ENCODE peak calls at places on chromosomes 11 and 22, in five cellular contexts. Q is K562, S is HepG2, N is GM12878, U is H1. A is an unnamed sample.

GRCh38 chr22:24952837-24953293 is 349 bp downstream of the KIAA1671 start:
- DNase-seq in U (no peak), S (peak), Q (no peak), N (no peak), A (peak)

GRCh38 chr22:39428597-39429071 is 28.2 kb upstream of the MGAT3 start:
- DNase-seq in N (no peak), U (peak), S (no peak), Q (peak), A (peak)

GRCh38 chr11:1074244-1075221 is at the start of gene MUC2:
- DNase-seq in N (no peak), Q (no peak), S (no peak), U (no peak), A (peak)

GRCh38 chr11:118900535-118901384 is 17.1 kb downstream of the CXCR5 start:
- DNase-seq in N (no peak), U (no peak), S (no peak), Q (no peak), A (no peak)

GRCh38 chr11:10310301-10310841 is 5.5 kb downstream of the ADM start:
- DNase-seq in N (no peak), Q (no peak), U (no peak), S (no peak), A (no peak)

GRCh38 chr11:69640260-69640994 is 529 bp upstream of the CCND1 start:
- DNase-seq in U (no peak), Q (no peak), S (no peak), N (no peak), A (no peak)

GRCh38 chr11:111526501-111526900 is 11.9 kb downstream of the HOATZ start:
- DNase-seq in Q (no peak), U (no peak), N (no peak), S (no peak), A (no peak)

GRCh38 chr22:44567846-44568493 is 69.9 kb upstream of the RTL6 start:
- DNase-seq in Q (peak), N (no peak), U (no peak), S (peak), A (peak)

GRCh38 chr11:113404859-113405430 is 17.4 kb downstream of the ANKK1 start:
- DNase-seq in N (no peak), U (no peak), S (no peak), Q (no peak), A (no peak)
- TF ChIP-seq ATF2 in N (no peak), U (no peak), S (no peak), Q (no peak), A (no peak)

GRCh38 chr22:50151571-50152537 is 18.7 kb upstream of the PANX2 start:
- DNase-seq in N (no peak), S (no peak), U (no peak), Q (no peak), A (peak)

GRCh38 chr22:50148166-50148500 is 22.4 kb upstream of the PANX2 start:
- DNase-seq in S (no peak), Q (no peak), N (no peak), U (no peak), A (no peak)

GRCh38 chr22:50148991-50149721 is 21.4 kb upstream of the PANX2 start:
- DNase-seq in N (peak), U (peak), S (peak), Q (peak), A (peak)

GRCh38 chr22:50153056-50153755 is 17.3 kb upstream of the PANX2 start:
- DNase-seq in U (no peak), Q (no peak), S (no peak), N (no peak), A (no peak)

GRCh38 chr22:50150161-50151129 is 20.1 kb upstream of the PANX2 start:
- DNase-seq in S (no peak), N (no peak), U (no peak), Q (peak), A (no peak)
- TF ChIP-seq ATF2 in S (no peak), N (no peak), U (no peak), Q (no peak), A (no peak)

DNA sequence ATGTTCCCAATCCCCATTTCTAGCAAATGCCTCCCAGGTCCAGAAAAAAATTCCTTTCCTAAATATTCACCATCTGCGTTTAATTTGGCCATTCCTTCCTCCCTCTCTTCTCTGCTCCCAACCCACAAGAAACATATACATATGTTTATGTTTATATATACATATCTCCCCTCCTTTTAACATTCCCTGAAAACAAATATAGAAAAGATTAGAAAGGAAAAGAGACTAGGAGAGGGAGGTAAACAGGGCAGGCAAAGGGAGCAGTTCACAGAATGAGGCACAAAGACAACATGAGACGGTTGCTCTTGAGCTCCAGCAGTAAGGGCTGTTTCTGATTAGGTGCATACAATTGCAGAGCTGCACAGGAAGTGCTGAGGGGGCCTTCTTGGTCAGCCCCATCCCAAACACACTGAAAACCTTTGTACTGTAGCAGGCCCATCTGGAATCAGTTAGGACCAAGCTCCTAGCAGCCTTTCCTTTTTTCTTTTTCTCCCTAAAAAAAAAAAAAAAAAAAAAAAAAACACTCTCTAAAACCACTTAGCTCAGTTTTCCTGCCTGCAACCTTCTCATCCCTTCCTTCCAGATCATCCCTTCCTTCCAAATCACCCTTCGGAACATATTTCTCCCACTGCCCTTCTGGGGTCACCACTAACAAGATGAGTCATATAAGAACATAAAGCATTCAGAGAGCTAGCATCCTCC is 57.1 kb downstream of the RBFOX2 start:
- DNase-seq in S (peak), U (no peak), Q (no peak), N (no peak), A (no peak)
- TF ChIP-seq ATF2 in S (no peak), U (no peak), Q (no peak), N (no peak), A (no peak)

DNA sequence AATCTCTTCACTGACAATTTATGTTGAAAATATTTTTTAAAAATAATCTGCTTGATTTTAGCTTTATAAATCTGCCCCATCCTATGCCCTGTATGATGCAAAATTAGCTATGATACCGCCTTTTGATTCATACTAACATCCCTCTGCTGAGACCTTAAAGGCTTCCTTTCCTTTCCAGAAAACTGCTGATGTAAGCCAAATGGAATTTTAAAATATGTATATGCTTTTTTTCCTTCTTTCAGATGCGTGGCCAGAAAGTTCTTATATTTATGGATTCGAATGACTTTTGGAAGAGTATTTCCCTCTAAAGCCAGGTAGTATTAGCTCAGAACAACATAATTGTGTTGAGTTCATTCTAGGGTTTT is 34.5 kb downstream of the SFI1 start:
- DNase-seq in N (no peak), U (no peak), Q (no peak), S (no peak), A (no peak)
- TF ChIP-seq ATF2 in N (no peak), U (no peak), Q (no peak), S (no peak), A (no peak)

GRCh38 chr11:117840881-117841581 is 16.5 kb upstream of the FXYD2 start:
- DNase-seq in S (no peak), Q (no peak), U (no peak), N (no peak), A (no peak)

GRCh38 chr11:117842131-117842941 is 17.8 kb upstream of the FXYD2 start:
- DNase-seq in U (no peak), Q (peak), N (no peak), S (no peak), A (no peak)

GRCh38 chr11:117839936-117840813 is 15.6 kb upstream of the FXYD2 start:
- DNase-seq in Q (no peak), U (no peak), S (no peak), N (no peak), A (no peak)

GRCh38 chr11:117839234-117839882 is 14.8 kb upstream of the FXYD2 start:
- DNase-seq in U (no peak), S (no peak), N (no peak), Q (no peak), A (no peak)

GRCh38 chr11:117841582-117842031 is 17.1 kb upstream of the FXYD2 start:
- DNase-seq in N (no peak), U (no peak), S (no peak), Q (no peak), A (no peak)
- TF ChIP-seq ATF2 in N (no peak), U (no peak), S (no peak), Q (no peak), A (no peak)

GRCh38 chr11:128458316-128458715 is 129.0 kb downstream of the ETS1 start:
- DNase-seq in N (no peak), S (no peak), U (no peak), Q (no peak), A (no peak)
- TF ChIP-seq ATF2 in N (no peak), S (no peak), U (no peak), Q (no peak), A (no peak)

GRCh38 chr11:130202009-130202817 is 42.6 kb downstream of the ST14 start:
- DNase-seq in U (no peak), S (no peak), N (no peak), Q (no peak), A (no peak)

GRCh38 chr11:130204703-130205095 is 45.1 kb downstream of the ST14 start:
- DNase-seq in S (no peak), Q (no peak), U (no peak), N (no peak), A (no peak)

GRCh38 chr11:130202818-130203671 is 43.5 kb downstream of the ST14 start:
- DNase-seq in S (no peak), N (no peak), U (no peak), Q (no peak), A (no peak)

GRCh38 chr11:130206141-130206540 is 46.6 kb downstream of the ST14 start:
- DNase-seq in S (no peak), N (no peak), U (no peak), Q (no peak), A (peak)

DNA sequence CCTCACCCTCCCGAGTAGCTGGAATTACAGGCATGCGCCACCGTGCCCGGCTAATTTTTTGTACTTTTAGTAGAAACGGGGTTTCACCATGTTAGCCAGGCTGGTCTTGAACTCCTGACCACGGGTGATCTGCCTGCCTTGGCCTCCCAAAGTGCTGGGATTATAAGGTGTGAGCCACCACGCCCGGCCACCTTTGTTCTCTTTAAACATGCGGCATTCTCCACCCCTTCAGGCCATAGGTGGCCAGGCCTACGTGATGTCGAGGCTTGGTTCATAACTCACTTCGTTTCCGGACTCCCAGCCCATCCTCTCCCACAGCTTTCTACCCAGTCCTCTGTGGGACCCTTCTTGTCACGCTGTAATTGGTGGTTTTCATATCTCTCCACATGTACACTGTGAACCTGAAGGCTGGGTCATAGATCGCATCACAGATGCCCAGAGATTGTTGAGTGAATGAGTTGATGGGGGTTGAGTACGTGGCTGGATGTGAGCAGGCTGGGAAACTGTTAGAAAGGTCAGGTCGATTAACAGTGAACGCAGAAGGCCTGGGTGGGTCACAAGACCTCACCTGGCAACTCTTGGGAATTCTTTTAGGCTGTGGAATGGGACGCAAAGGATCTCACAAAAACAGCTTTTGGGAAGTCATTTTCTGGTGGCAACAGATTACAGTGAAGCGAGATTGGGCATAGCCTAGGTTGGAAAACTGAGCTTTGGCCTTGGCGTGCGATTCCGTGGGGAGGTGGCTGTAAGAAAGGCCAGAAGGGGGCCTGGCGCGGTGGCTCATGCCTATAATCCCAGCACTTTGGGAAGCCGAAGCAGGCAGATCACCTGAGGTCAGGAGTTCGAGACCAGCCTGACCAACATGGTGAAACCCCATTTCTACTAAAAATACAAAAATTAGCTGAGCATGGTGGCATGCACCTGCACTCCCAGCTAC is 44.5 kb downstream of the ST14 start:
- DNase-seq in S (no peak), U (no peak), N (no peak), Q (no peak), A (no peak)
- TF ChIP-seq ATF2 in S (no peak), U (no peak), N (no peak), Q (no peak), A (no peak)

GRCh38 chr11:8067929-8068575 is 13.0 kb upstream of the TUB start:
- DNase-seq in S (no peak), N (no peak), U (no peak), Q (no peak), A (no peak)

GRCh38 chr11:8067567-8067928 is 13.5 kb upstream of the TUB start:
- DNase-seq in U (no peak), Q (no peak), N (no peak), S (no peak), A (no peak)

GRCh38 chr11:8066036-8066910 is 14.7 kb upstream of the TUB start:
- DNase-seq in N (no peak), U (no peak), Q (no peak), S (no peak), A (no peak)

GRCh38 chr11:8068605-8069221 is 12.3 kb upstream of the TUB start:
- DNase-seq in N (no peak), U (no peak), Q (peak), S (peak), A (no peak)

GRCh38 chr11:8066911-8067455 is 14.0 kb upstream of the TUB start:
- DNase-seq in S (no peak), Q (no peak), N (no peak), U (no peak), A (no peak)
- TF ChIP-seq ATF2 in S (no peak), Q (no peak), N (no peak), U (no peak), A (no peak)

GRCh38 chr11:31387379-31387778 is 17.7 kb downstream of the DNAJC24 start:
- DNase-seq in Q (no peak), S (no peak), U (no peak), N (no peak), A (no peak)
- TF ChIP-seq ATF2 in Q (no peak), S (no peak), U (no peak), N (no peak), A (no peak)

A was measured in WTC11.